ENCODE peak calls at places on chromosomes 5 and 9, in seven cellular contexts. G, L, W, M, K, R and E are unnamed samples. For H3K27me3, the result is how much of the 10 kb centered on the place peaks cover.

GRCh38 chr9:99103054-99103453 is 1.9 kb upstream of the TGFBR1 start:
- DNase-seq in G (no peak), K (no peak), L (no peak), W (no peak), M (no peak), R (no peak), E (no peak)

GRCh38 chr5:119243888-119244287 is 111.9 kb upstream of the TNFAIP8 start:
- DNase-seq in M (no peak), K (no peak), G (no peak), W (no peak), R (peak), L (no peak), E (no peak)

GRCh38 chr5:71586052-71586940 is 844 bp upstream of the MCCC2 start:
- DNase-seq in M (no peak), G (no peak), L (peak), R (peak), K (peak), W (no peak), E (no peak)

GRCh38 chr5:43851741-43852140 is 248.8 kb downstream of the NNT start:
- DNase-seq in K (no peak), L (no peak), R (no peak), W (no peak), G (no peak), M (no peak), E (no peak)

GRCh38 chr9:137077010-137077747 is at the start of gene UAP1L1:
- DNase-seq in K (no peak), G (peak), R (peak), L (no peak), M (peak), W (peak), E (no peak)

GRCh38 chr9:99778308-99778707 is 43.4 kb upstream of the NR4A3 start:
- DNase-seq in L (no peak), W (no peak), R (no peak), M (no peak), K (no peak), G (no peak), E (peak)

GRCh38 chr9:132401791-132402190 is 4.8 kb downstream of the TTF1 start:
- DNase-seq in K (no peak), R (no peak), M (no peak), G (no peak), L (no peak), W (no peak), E (no peak)

GRCh38 chr5:13591621-13592020 is 352.9 kb downstream of the DNAH5 start:
- DNase-seq in K (no peak), M (no peak), W (no peak), R (no peak), G (no peak), L (no peak), E (no peak)

GRCh38 chr5:174323878-174324281 is 278.4 kb downstream of the NSG2 start:
- DNase-seq in R (peak), L (no peak), W (peak), M (peak), K (no peak), G (no peak), E (no peak)

GRCh38 chr5:124735169-124735858 is 11.1 kb downstream of the ZNF608 start:
- DNase-seq in R (peak), M (peak), W (no peak), K (no peak), L (no peak), G (peak), E (peak)

GRCh38 chr9:121830441-121831140 is 179.2 kb downstream of the DAB2IP start:
- DNase-seq in W (no peak), M (no peak), L (no peak), K (no peak), R (no peak), G (peak), E (no peak)

GRCh38 chr9:113274474-113275146 is 762 bp downstream of the CDC26 start:
- DNase-seq in G (no peak), K (peak), R (peak), L (peak), M (peak), W (peak), E (no peak)

GRCh38 chr9:124663046-124663961 is 107.8 kb downstream of the NR6A1 start:
- DNase-seq in R (no peak), W (no peak), G (no peak), M (no peak), L (no peak), K (no peak), E (no peak)

GRCh38 chr9:106421772-106422171 is 441.2 kb upstream of the ZNF462 start:
- DNase-seq in L (no peak), R (no peak), M (no peak), G (no peak), W (peak), K (peak), E (no peak)

GRCh38 chr9:2281031-2281802 is 266.1 kb downstream of the SMARCA2 start:
- DNase-seq in M (peak), K (no peak), L (no peak), R (peak), W (no peak), G (no peak), E (no peak)

GRCh38 chr9:106958955-106959657 is 96.1 kb downstream of the ZNF462 start:
- DNase-seq in M (no peak), L (no peak), K (no peak), W (no peak), R (no peak), G (no peak), E (no peak)

GRCh38 chr5:132820162-132820754 is 7.2 kb downstream of the SOWAHA start:
- DNase-seq in W (peak), M (peak), K (peak), G (peak), L (peak), R (peak), E (no peak)

GRCh38 chr5:126335871-126336270 is 87.3 kb upstream of the GRAMD2B start:
- DNase-seq in G (no peak), W (no peak), K (no peak), M (no peak), L (no peak), R (no peak), E (no peak)

GRCh38 chr5:74382864-74383618 is 257.5 kb downstream of the ENC1 start:
- DNase-seq in L (no peak), R (no peak), K (no peak), G (peak), W (no peak), M (no peak), E (peak)

GRCh38 chr5:155471027-155471426 is 457.5 kb downstream of the KIF4B start:
- DNase-seq in W (no peak), M (no peak), K (no peak), G (no peak), L (no peak), R (peak), E (no peak)

GRCh38 chr5:174311531-174312269 is 266.2 kb downstream of the NSG2 start:
- DNase-seq in L (no peak), R (peak), K (no peak), G (peak), M (peak), W (peak), E (no peak)

GRCh38 chr5:53948598-53948997 is 361.8 kb downstream of the ARL15 start:
- DNase-seq in K (no peak), L (no peak), M (no peak), R (no peak), W (no peak), G (no peak), E (no peak)

GRCh38 chr5:179840321-179840720 is 18.3 kb downstream of the MRNIP start:
- DNase-seq in G (no peak), K (no peak), M (no peak), L (no peak), W (no peak), R (no peak), E (no peak)

GRCh38 chr5:55096860-55097259 is 5.6 kb upstream of the GZMA start:
- DNase-seq in K (no peak), W (no peak), R (no peak), M (no peak), L (peak), G (no peak), E (no peak)

GRCh38 chr9:34579097-34579818 is 10.3 kb downstream of the CNTFR start:
- DNase-seq in G (no peak), R (peak), M (peak), W (no peak), K (no peak), L (no peak), E (no peak)

GRCh38 chr5:149656576-149657182 is 73.4 kb upstream of the PPARGC1B start:
- DNase-seq in W (no peak), L (peak), G (no peak), K (no peak), R (peak), M (peak), E (no peak)

DNA sequence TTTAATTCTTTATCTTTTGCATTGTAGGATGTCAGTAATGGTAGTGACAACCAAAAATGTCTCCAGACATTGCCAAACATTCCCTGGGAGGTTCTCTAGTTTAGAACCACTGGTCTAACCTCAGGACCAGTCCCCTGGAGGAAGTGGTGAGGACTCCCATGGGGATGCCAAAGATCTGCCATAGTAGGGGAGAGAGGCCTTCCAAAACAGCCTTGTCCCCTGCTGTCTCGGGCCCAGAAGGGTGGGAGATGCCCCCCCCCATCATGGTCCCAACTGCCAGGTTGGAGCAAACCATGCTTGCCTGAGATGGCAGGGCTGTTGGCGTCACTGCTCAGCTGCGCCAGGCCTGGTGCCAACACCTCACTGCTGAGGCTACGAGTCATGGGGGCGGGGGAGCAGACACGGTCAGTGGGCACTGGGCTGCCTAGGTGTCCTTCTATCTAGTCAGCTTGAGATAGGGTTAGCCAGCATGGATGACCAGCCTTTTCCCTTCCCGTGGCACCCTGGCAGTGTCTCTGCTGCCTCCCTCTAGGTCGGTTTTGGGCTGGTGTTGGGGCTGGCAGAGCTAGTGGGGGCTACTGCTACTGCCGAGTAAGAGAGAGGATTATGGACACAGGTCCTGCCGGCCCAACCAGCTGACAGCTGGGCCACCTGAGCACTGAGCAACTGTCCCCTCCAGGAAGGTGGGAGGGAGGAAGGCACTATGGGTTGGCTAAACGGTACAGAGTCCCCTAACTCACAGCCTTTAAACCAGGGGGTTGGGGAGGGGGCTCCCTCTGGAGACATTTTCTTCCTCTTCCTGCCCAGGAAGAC is 8.3 kb upstream of the CXXC5 start:
- DNase-seq in K (no peak), G (no peak), R (no peak), W (no peak), M (no peak), L (peak), E (no peak)
- H3K4me3 ChIP-seq in K (no peak), G (no peak), R (no peak), W (no peak), M (no peak), L (no peak), E (no peak)

GRCh38 chr5:77239126-77239741 is 28.8 kb downstream of the PDE8B start:
- DNase-seq in K (no peak), W (no peak), R (peak), L (no peak), G (no peak), M (no peak), E (no peak)
- TF ChIP-seq CTCF in K (peak), W (peak), R (peak), L (peak), G (no peak), M (peak), E (peak)

DNA sequence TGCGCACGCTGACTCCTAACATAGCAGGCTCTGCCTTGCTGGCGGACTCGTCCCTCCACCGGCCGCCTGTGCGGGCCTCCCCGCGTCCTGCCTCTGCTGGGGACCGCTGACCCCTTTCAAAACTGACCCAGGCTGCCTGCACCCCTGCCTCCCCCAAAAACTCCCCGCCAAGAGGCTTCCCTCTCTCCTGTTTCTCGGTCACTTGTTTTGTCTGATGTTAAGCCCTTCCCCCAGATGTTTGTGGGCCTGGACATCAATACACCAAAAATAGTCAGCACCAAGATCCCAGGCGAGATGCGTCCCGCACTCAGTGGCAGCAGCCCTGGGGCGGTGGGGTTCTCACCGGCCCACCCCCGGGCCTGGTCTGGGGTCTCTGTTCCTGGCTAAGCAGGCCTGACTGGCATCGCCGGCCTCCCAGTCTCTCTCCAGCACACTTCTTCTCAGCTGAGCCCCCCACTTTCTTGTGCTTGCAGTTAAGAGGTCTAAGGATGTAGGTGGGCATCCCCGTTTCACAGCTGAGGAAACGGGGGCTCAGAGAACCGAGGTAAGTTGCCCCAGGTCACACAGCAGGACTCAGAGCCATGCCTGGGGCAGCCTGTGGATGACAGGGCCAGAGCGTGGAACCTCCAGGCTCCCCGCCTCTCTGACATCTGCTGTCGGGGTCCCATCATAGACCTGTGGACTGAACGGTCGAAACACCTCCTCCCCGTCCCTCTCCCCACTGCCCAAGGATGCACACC is 17.0 kb downstream of the FIBCD1 start:
- DNase-seq in G (no peak), K (no peak), R (no peak), M (no peak), L (no peak), W (no peak), E (no peak)
- H3K27me3 ChIP-seq in G (under half), K (under half), R (under half), M (under half), L (under half), W (under half), E (under half)

DNA sequence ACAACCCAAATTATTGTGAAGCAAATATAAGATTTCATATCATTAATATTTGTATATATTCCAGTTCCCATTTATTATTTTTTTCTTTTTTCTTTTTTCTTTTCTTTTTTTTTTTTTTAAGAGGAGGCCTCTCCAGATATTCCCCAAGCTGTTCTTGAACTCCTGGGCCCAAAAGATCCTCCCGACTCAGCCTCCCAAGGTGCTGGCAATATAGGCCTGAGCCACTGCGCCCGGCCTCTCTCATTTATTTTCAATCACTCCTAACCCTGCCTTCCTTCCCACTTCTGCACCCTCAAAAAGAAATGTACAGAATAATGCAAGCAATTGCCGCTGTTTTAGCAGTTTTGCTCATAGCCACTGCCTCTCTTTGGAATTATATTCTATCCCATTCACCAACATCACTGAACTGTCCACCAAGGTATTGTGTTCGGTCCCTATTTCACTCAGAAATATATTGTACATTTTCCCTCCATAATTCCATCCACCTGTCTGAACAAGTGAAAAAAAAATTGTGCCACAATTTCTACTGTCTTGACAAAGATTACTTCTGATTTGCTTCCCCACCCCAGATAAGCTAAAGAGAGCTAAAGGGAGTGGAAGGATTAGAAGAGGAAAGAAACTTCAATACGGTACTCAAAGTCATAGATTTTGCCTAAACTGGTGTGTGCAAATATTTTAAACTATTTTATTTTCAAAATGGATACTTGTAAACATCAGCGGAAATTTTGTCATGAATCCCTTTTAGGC is 1.9 kb downstream of the FNBP1 start:
- DNase-seq in M (no peak), R (no peak), K (no peak), W (no peak), G (no peak), L (peak), E (no peak)
- H3K4me3 ChIP-seq in M (peak), R (peak), K (peak), W (peak), G (peak), L (peak), E (peak)

GRCh38 chr5:7849531-7850240 is 1.2 kb downstream of the CFAP90 start:
- DNase-seq in R (peak), W (no peak), L (no peak), M (peak), K (no peak), G (no peak), E (no peak)
- TF ChIP-seq CTCF in R (peak), W (no peak), L (no peak), M (peak), K (no peak), G (peak), E (no peak)

GRCh38 chr9:138115506-138115905 is 237.9 kb downstream of the CACNA1B start:
- DNase-seq in M (no peak), W (no peak), K (no peak), L (no peak), R (no peak), G (no peak), E (no peak)
- H3K27me3 ChIP-seq in M (under half), W (under half), K (under half), L (under half), R (under half), G (under half), E (under half)

DNA sequence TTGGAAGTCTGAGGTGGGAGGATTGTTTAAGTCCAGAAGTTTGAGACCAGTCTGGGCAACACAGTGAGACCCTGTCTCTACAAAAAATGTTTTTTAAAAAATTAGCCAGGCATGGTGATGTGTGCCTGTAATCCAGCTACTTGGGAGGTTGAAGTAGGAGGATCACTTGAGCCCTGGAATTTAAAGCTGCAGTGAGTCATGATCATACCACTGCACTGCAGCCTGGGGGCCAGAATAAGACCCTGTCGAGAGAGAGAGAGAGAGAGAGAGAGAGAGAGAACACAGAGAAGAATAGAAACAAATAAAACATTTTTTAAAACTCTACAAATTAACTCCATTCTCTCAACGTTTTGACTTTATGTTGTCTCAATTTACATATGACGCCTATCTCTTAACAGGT is 111.8 kb downstream of the BARX1 start:
- DNase-seq in L (no peak), W (no peak), G (no peak), K (no peak), R (no peak), M (no peak), E (no peak)
- H3K4me3 ChIP-seq in L (no peak), W (no peak), G (no peak), K (no peak), R (no peak), M (no peak), E (no peak)

GRCh38 chr5:177300236-177300880 is 3.2 kb downstream of the RAB24 start:
- DNase-seq in K (peak), R (peak), G (peak), W (peak), L (peak), M (no peak), E (no peak)
- TF ChIP-seq CTCF in K (no peak), R (peak), G (no peak), W (no peak), L (peak), M (no peak), E (peak)